ENCODE peak calls at places on chromosomes 4 and X, in eight cellular contexts. G is AG09309, I is NCI-H1092 treated with DMSO at 0.1 percent for 48 hours, F is D341Med, S is dermis microvascular lymphatic vessel endothelial cell, Z is hippocampal formation, A is neural crest cell, U is HFF-Myc. K is an unnamed sample.

GRCh38 chr4:79917246-79917645 is 155.8 kb downstream of the ANTXR2 start:
- DNase-seq in S (peak; percentile 69), Z (no peak), I (peak; percentile 2), F (peak; percentile 69), G (peak; percentile 23), A (no peak), U (peak; percentile 22), K (no peak)

GRCh38 chr4:28565434-28565833 is 1704.8 kb downstream of the STIM2 start:
- DNase-seq in I (no peak), S (no peak), U (no peak), G (peak; percentile 4), F (no peak), Z (no peak), A (no peak), K (no peak)

GRCh38 chr4:151260526-151260925 is 16.4 kb upstream of the PRSS48 start:
- DNase-seq in G (no peak), F (no peak), A (no peak), U (no peak), I (no peak), Z (no peak), S (no peak), K (no peak)

GRCh38 chr4:61380865-61381264 is 180.7 kb downstream of the ADGRL3 start:
- DNase-seq in G (no peak), Z (no peak), S (no peak), I (peak; percentile 79), U (no peak), F (no peak), A (no peak), K (no peak)

GRCh38 chrX:16848541-16848940 is 21.6 kb downstream of the RBBP7 start:
- DNase-seq in S (no peak), I (no peak), A (no peak), U (no peak), G (peak; percentile 45), Z (no peak), F (no peak), K (no peak)

GRCh38 chr4:71066737-71067716 is 73.6 kb downstream of the DCK start:
- DNase-seq in I (no peak), F (no peak), S (no peak), G (no peak), A (no peak), U (no peak), Z (no peak), K (no peak)

GRCh38 chr4:176988226-176988625 is 195.5 kb upstream of the VEGFC start:
- DNase-seq in U (peak; percentile 86), Z (no peak), I (no peak), G (peak; percentile 90), S (peak; percentile 92), F (no peak), A (no peak), K (no peak)

GRCh38 chrX:15299945-15300851 is 15.2 kb downstream of the ASB11 start:
- DNase-seq in U (no peak), A (peak; percentile 14), F (no peak), S (peak; percentile 44), I (no peak), Z (no peak), G (no peak), K (no peak)

GRCh38 chr4:123954220-123954619 is 557.6 kb downstream of the SPRY1 start:
- DNase-seq in Z (no peak), F (no peak), G (no peak), A (no peak), I (no peak), S (no peak), U (no peak), K (no peak)

GRCh38 chrX:136157187-136157586 is 9.9 kb downstream of the FHL1 start:
- DNase-seq in A (no peak), Z (no peak), U (no peak), I (no peak), G (no peak), F (no peak), S (no peak), K (no peak)

GRCh38 chrX:38800981-38801845 is at the start of gene MID1IP1:
- DNase-seq in F (peak; percentile 91), G (peak; percentile 54), Z (peak; percentile 82), S (peak; percentile 92), U (peak; percentile 75), A (peak; percentile 72), I (peak; percentile 96), K (peak; percentile 73)

GRCh38 chr4:38115601-38116000 is 155.4 kb downstream of the PTTG2 start:
- DNase-seq in F (no peak), A (no peak), Z (no peak), U (no peak), S (no peak), G (no peak), I (no peak), K (no peak)

GRCh38 chr4:5931526-5931925 is 38.6 kb upstream of the CRMP1 start:
- DNase-seq in U (no peak), I (no peak), Z (no peak), F (no peak), G (no peak), A (no peak), S (no peak), K (no peak)

GRCh38 chrX:85114776-85115175 is 111.1 kb downstream of the APOOL start:
- DNase-seq in S (no peak), Z (no peak), F (no peak), A (no peak), G (no peak), I (no peak), U (no peak), K (no peak)

GRCh38 chrX:105823092-105823454 is 734 bp downstream of the NRK start:
- DNase-seq in G (no peak), Z (no peak), S (no peak), U (no peak), I (no peak), F (no peak), A (no peak), K (no peak)

GRCh38 chrX:74119016-74119910 is 184.7 kb upstream of the ZCCHC13 start:
- DNase-seq in I (no peak), S (peak; percentile 24), A (no peak), Z (no peak), U (peak; percentile 21), F (no peak), G (no peak), K (no peak)

GRCh38 chr4:121353213-121353612 is 27.6 kb downstream of the QRFPR start:
- DNase-seq in U (no peak), S (no peak), Z (no peak), F (no peak), G (no peak), A (no peak), I (no peak), K (no peak)

GRCh38 chrX:23692166-23692565 is 24.9 kb downstream of the PRDX4 start:
- DNase-seq in S (no peak), Z (no peak), G (no peak), F (no peak), A (no peak), I (no peak), U (no peak), K (no peak)

GRCh38 chr4:86846921-86847320 is 2.3 kb downstream of the SLC10A6 start:
- DNase-seq in A (no peak), I (no peak), F (no peak), S (no peak), G (peak; percentile 86), U (peak; percentile 54), Z (no peak), K (no peak)

GRCh38 chr4:89625599-89626293 is 211.2 kb downstream of the SNCA start:
- DNase-seq in Z (no peak), F (no peak), U (no peak), G (no peak), I (no peak), S (no peak), A (no peak), K (no peak)

GRCh38 chr4:76801621-76802545 is 96.1 kb downstream of the SOWAHB start:
- DNase-seq in A (peak; percentile 20), Z (no peak), S (no peak), G (no peak), F (peak; percentile 66), U (no peak), I (no peak), K (no peak)

GRCh38 chr4:19823781-19824180 is 427.9 kb upstream of the SLIT2 start:
- DNase-seq in S (no peak), G (no peak), I (no peak), F (no peak), Z (no peak), A (no peak), U (no peak), K (no peak)

K was measured in occipital lobe.